ENCODE peak calls at places on chromosomes 1 and 21, in seven cellular contexts. A, U, J, P, K, X and H are unnamed samples.

GRCh38 chr1:112674986-112675727 is 698 bp downstream of the MOV10 start:
- DNase-seq in J (peak; percentile 71), K (peak; percentile 68), X (peak; percentile 65), A (peak; percentile 78), U (no peak), P (peak; percentile 50), H (peak; percentile 60)

GRCh38 chr21:43287974-43288755 is 119.4 kb downstream of the CRYAA start:
- DNase-seq in J (no peak), P (peak; percentile 25), K (no peak), A (no peak), X (no peak), U (no peak), H (no peak)

GRCh38 chr1:78038491-78038939 is 7.3 kb upstream of the GIPC2 start:
- DNase-seq in K (no peak), A (no peak), X (no peak), U (no peak), J (no peak), P (no peak), H (no peak)

GRCh38 chr21:25688284-25689035 is 46.2 kb downstream of the ATP5PF start:
- DNase-seq in A (no peak), P (no peak), U (peak; percentile 40), K (no peak), X (no peak), J (no peak), H (no peak)

GRCh38 chr1:234907585-234908457 is 220.8 kb downstream of the TOMM20 start:
- DNase-seq in K (no peak), P (no peak), X (no peak), U (no peak), J (peak; percentile 64), A (no peak), H (peak; percentile 71)

GRCh38 chr1:192418886-192419285 is 102.1 kb downstream of the RGS21 start:
- DNase-seq in U (no peak), J (no peak), X (no peak), A (no peak), P (no peak), K (no peak), H (no peak)

GRCh38 chr21:32328595-32328994 is 29.9 kb downstream of the MRAP start:
- DNase-seq in K (no peak), J (no peak), P (no peak), A (no peak), X (no peak), U (no peak), H (peak; percentile 21)

GRCh38 chr1:170938281-170938680 is 2.9 kb downstream of the MROH9 start:
- DNase-seq in K (no peak), U (no peak), P (no peak), A (no peak), X (no peak), J (no peak), H (no peak)

GRCh38 chr1:112704908-112705627 is 1.9 kb downstream of the RHOC start:
- DNase-seq in P (peak; percentile 87), A (peak; percentile 88), X (peak; percentile 61), K (peak; percentile 93), J (peak; percentile 100), U (peak; percentile 94), H (peak; percentile 96)

GRCh38 chr21:31730687-31731111 is 1.2 kb downstream of the SCAF4 start:
- DNase-seq in U (no peak), K (no peak), A (peak; percentile 76), J (peak; percentile 25), P (no peak), X (no peak), H (peak; percentile 52)